ENCODE peak calls at places on chromosomes 4 and X, in four cellular contexts. One of them, this sample, is unnamed.
A peak's percentile ranks its signal among the peaks of the same experiment; 100 is the strongest.

GRCh38 chrX:20913760-20914159 is 460.5 kb upstream of the CNKSR2 start:
- DNase-seq in mesendoderm: peak; percentile 36
- DNase-seq in brain microvascular endothelial cell: no peak
- DNase-seq in cardiac muscle cell: peak; percentile 65
- DNase-seq in this sample: no peak

GRCh38 chr4:26826721-26827120 is 33.9 kb upstream of the STIM2 start:
- DNase-seq in mesendoderm: no peak
- DNase-seq in cardiac muscle cell: no peak
- DNase-seq in brain microvascular endothelial cell: peak; percentile 26
- DNase-seq in this sample: no peak

GRCh38 chrX:21490341-21490740 is 116.1 kb downstream of the CNKSR2 start:
- DNase-seq in cardiac muscle cell: no peak
- DNase-seq in brain microvascular endothelial cell: no peak
- DNase-seq in mesendoderm: no peak
- DNase-seq in this sample: no peak

GRCh38 chrX:9466115-9466495 is 1.2 kb downstream of the TBL1X start:
- DNase-seq in brain microvascular endothelial cell: no peak
- DNase-seq in mesendoderm: peak; percentile 56
- DNase-seq in cardiac muscle cell: peak; percentile 76
- DNase-seq in this sample: peak; percentile 60

GRCh38 chr4:1204828-1205591 is 32.6 kb upstream of the SPON2 start:
- DNase-seq in mesendoderm: no peak
- DNase-seq in cardiac muscle cell: no peak
- DNase-seq in brain microvascular endothelial cell: no peak
- DNase-seq in this sample: peak; percentile 0

GRCh38 chrX:8783100-8784098 is 17.8 kb downstream of the FAM9A start:
- DNase-seq in mesendoderm: peak; percentile 58
- DNase-seq in cardiac muscle cell: no peak
- DNase-seq in brain microvascular endothelial cell: no peak
- DNase-seq in this sample: peak; percentile 38

GRCh38 chr4:15897577-15897976 is 41.0 kb downstream of the FGFBP1 start:
- DNase-seq in brain microvascular endothelial cell: no peak
- DNase-seq in mesendoderm: no peak
- DNase-seq in cardiac muscle cell: no peak
- DNase-seq in this sample: no peak

GRCh38 chr4:84855774-84856173 is 110.7 kb downstream of the WDFY3 start:
- DNase-seq in cardiac muscle cell: peak; percentile 15
- DNase-seq in brain microvascular endothelial cell: peak; percentile 46
- DNase-seq in mesendoderm: no peak
- DNase-seq in this sample: no peak

GRCh38 chrX:47380268-47380667 is 9.9 kb downstream of the ZNF157 start:
- DNase-seq in brain microvascular endothelial cell: no peak
- DNase-seq in mesendoderm: no peak
- DNase-seq in cardiac muscle cell: no peak
- DNase-seq in this sample: no peak

GRCh38 chrX:56853436-56853835 is 124.4 kb downstream of the NBDY start:
- DNase-seq in mesendoderm: no peak
- DNase-seq in brain microvascular endothelial cell: no peak
- DNase-seq in cardiac muscle cell: no peak
- DNase-seq in this sample: no peak

GRCh38 chrX:154738013-154738738 is 12.7 kb downstream of the GAB3 start:
- DNase-seq in cardiac muscle cell: no peak
- DNase-seq in brain microvascular endothelial cell: peak; percentile 82
- DNase-seq in mesendoderm: no peak
- DNase-seq in this sample: no peak

GRCh38 chr4:163790231-163790630 is 295.7 kb downstream of the TMA16 start:
- DNase-seq in cardiac muscle cell: no peak
- DNase-seq in mesendoderm: no peak
- DNase-seq in brain microvascular endothelial cell: no peak
- DNase-seq in this sample: no peak

GRCh38 chr4:11069581-11069980 is 359.1 kb downstream of the HS3ST1 start:
- DNase-seq in brain microvascular endothelial cell: no peak
- DNase-seq in cardiac muscle cell: no peak
- DNase-seq in mesendoderm: peak; percentile 59
- DNase-seq in this sample: no peak

GRCh38 chr4:151442002-151442401 is 33.0 kb downstream of the FHIP1A start:
- DNase-seq in mesendoderm: no peak
- DNase-seq in brain microvascular endothelial cell: no peak
- DNase-seq in cardiac muscle cell: no peak
- DNase-seq in this sample: no peak

GRCh38 chr4:8171941-8172924 is 13.6 kb upstream of the ABLIM2 start:
- DNase-seq in mesendoderm: no peak
- DNase-seq in brain microvascular endothelial cell: no peak
- DNase-seq in cardiac muscle cell: no peak
- DNase-seq in this sample: no peak

GRCh38 chr4:54495091-54495490 is 162.7 kb upstream of the KIT start:
- DNase-seq in mesendoderm: peak; percentile 69
- DNase-seq in cardiac muscle cell: no peak
- DNase-seq in brain microvascular endothelial cell: peak; percentile 51
- DNase-seq in this sample: no peak

GRCh38 chr4:7312691-7313090 is 120.4 kb downstream of the SORCS2 start:
- DNase-seq in cardiac muscle cell: no peak
- DNase-seq in mesendoderm: no peak
- DNase-seq in brain microvascular endothelial cell: no peak
- DNase-seq in this sample: no peak

GRCh38 chrX:44785652-44786051 is 58.2 kb upstream of the DUSP21 start:
- DNase-seq in mesendoderm: no peak
- DNase-seq in cardiac muscle cell: no peak
- DNase-seq in brain microvascular endothelial cell: peak; percentile 50
- DNase-seq in this sample: no peak

GRCh38 chrX:135389717-135390116 is 32.0 kb upstream of the SMIM10L2A start:
- DNase-seq in brain microvascular endothelial cell: no peak
- DNase-seq in mesendoderm: peak; percentile 76
- DNase-seq in cardiac muscle cell: no peak
- DNase-seq in this sample: no peak

GRCh38 chr4:102477657-102478056 is 23.5 kb upstream of the NFKB1 start:
- DNase-seq in brain microvascular endothelial cell: no peak
- DNase-seq in mesendoderm: no peak
- DNase-seq in cardiac muscle cell: no peak
- DNase-seq in this sample: no peak

GRCh38 chrX:16862829-16863228 is 7.3 kb downstream of the RBBP7 start:
- DNase-seq in mesendoderm: no peak
- DNase-seq in cardiac muscle cell: no peak
- DNase-seq in brain microvascular endothelial cell: no peak
- DNase-seq in this sample: no peak

GRCh38 chrX:12771445-12772069 is 19.7 kb upstream of the PRPS2 start:
- DNase-seq in cardiac muscle cell: peak; percentile 63
- DNase-seq in brain microvascular endothelial cell: peak; percentile 13
- DNase-seq in mesendoderm: peak; percentile 70
- DNase-seq in this sample: peak; percentile 19

GRCh38 chrX:45266456-45266855 is 65.8 kb upstream of the DIPK2B start:
- DNase-seq in brain microvascular endothelial cell: no peak
- DNase-seq in mesendoderm: no peak
- DNase-seq in cardiac muscle cell: no peak
- DNase-seq in this sample: no peak

GRCh38 chrX:23826653-23827052 is 43.7 kb downstream of the SAT1 start:
- DNase-seq in cardiac muscle cell: no peak
- DNase-seq in mesendoderm: no peak
- DNase-seq in brain microvascular endothelial cell: no peak
- DNase-seq in this sample: no peak

GRCh38 chr4:39054497-39054896 is 7.5 kb upstream of the KLHL5 start:
- DNase-seq in cardiac muscle cell: no peak
- DNase-seq in brain microvascular endothelial cell: no peak
- DNase-seq in mesendoderm: no peak
- DNase-seq in this sample: no peak

GRCh38 chr4:172927096-172927495 is 241.5 kb upstream of the GALNT7 start:
- DNase-seq in mesendoderm: no peak
- DNase-seq in cardiac muscle cell: no peak
- DNase-seq in brain microvascular endothelial cell: no peak
- DNase-seq in this sample: no peak

GRCh38 chrX:9532349-9532748 is 67.5 kb downstream of the TBL1X start:
- DNase-seq in cardiac muscle cell: no peak
- DNase-seq in mesendoderm: no peak
- DNase-seq in brain microvascular endothelial cell: peak; percentile 44
- DNase-seq in this sample: no peak

GRCh38 chrX:30971761-30972603 is 82.9 kb upstream of the TAB3 start:
- DNase-seq in brain microvascular endothelial cell: peak; percentile 38
- DNase-seq in mesendoderm: peak; percentile 59
- DNase-seq in cardiac muscle cell: peak; percentile 75
- DNase-seq in this sample: peak; percentile 11

GRCh38 chr4:46856347-46856746 is 52.7 kb downstream of the COX7B2 start:
- DNase-seq in brain microvascular endothelial cell: no peak
- DNase-seq in mesendoderm: no peak
- DNase-seq in cardiac muscle cell: no peak
- DNase-seq in this sample: no peak

GRCh38 chr4:21948347-21949072 is at the start of gene KCNIP4:
- DNase-seq in brain microvascular endothelial cell: peak; percentile 6
- DNase-seq in cardiac muscle cell: peak; percentile 68
- DNase-seq in mesendoderm: peak; percentile 52
- DNase-seq in this sample: peak; percentile 15

GRCh38 chr4:6672131-6672530 is 21.5 kb upstream of the S100P start:
- DNase-seq in cardiac muscle cell: no peak
- DNase-seq in mesendoderm: no peak
- DNase-seq in brain microvascular endothelial cell: no peak
- DNase-seq in this sample: no peak

GRCh38 chr4:173051697-173052096 is 116.9 kb upstream of the GALNT7 start:
- DNase-seq in cardiac muscle cell: no peak
- DNase-seq in brain microvascular endothelial cell: no peak
- DNase-seq in mesendoderm: peak; percentile 29
- DNase-seq in this sample: no peak

GRCh38 chr4:1409079-1409805 is 3.0 kb upstream of the NKX1-1 start:
- DNase-seq in brain microvascular endothelial cell: no peak
- DNase-seq in cardiac muscle cell: no peak
- DNase-seq in mesendoderm: no peak
- DNase-seq in this sample: no peak

GRCh38 chr4:121709766-121710405 is 13.1 kb upstream of the ANXA5 start:
- DNase-seq in mesendoderm: no peak
- DNase-seq in cardiac muscle cell: no peak
- DNase-seq in brain microvascular endothelial cell: no peak
- DNase-seq in this sample: no peak

GRCh38 chr4:121714548-121714947 is 17.8 kb upstream of the ANXA5 start:
- DNase-seq in mesendoderm: no peak
- DNase-seq in cardiac muscle cell: no peak
- DNase-seq in brain microvascular endothelial cell: no peak
- DNase-seq in this sample: no peak

GRCh38 chr4:121712001-121712655 is 15.3 kb upstream of the ANXA5 start:
- DNase-seq in cardiac muscle cell: no peak
- DNase-seq in mesendoderm: no peak
- DNase-seq in brain microvascular endothelial cell: no peak
- DNase-seq in this sample: no peak

GRCh38 chr4:121712783-121713182 is 16.0 kb upstream of the ANXA5 start:
- DNase-seq in mesendoderm: no peak
- DNase-seq in brain microvascular endothelial cell: no peak
- DNase-seq in cardiac muscle cell: no peak
- DNase-seq in this sample: no peak

DNA sequence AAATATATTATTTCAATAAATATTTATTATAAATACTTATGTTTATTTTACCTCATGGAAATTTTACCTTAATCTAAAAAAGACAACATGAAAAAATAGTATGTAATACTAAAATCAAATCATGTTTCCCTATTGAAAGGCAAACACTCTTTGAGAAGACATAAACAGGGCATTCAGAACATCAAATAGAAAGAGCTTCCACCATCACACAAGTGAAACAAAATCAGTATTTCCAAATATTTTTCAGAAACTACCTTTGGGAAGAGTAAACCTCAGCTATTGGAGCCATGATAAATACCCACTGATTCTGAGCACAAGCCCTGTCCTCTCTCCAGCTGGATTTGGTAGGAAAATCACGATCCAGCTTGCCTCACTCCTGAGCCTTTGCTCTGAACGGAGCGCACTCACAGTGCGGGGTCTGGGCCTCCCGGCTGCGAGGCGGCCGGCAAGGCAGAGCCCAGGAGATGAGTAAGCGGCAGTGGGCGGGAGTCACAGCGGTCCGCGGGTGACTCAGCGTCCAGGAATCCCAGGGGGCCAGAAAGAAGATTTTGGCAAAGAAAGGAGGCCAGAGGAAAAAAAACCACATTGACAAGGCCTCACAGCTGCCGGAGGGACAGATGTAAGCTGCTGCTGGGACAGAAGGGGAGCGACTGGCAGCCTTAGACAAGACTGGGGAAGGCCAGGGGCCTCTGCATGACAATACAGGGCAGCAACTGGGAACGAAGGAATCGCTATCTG is 14.7 kb upstream of the ANXA5 start:
- DNase-seq in cardiac muscle cell: peak; percentile 72
- DNase-seq in brain microvascular endothelial cell: peak; percentile 96
- DNase-seq in mesendoderm: peak; percentile 98
- DNase-seq in this sample: peak; percentile 59
- H3K4me3 ChIP-seq in cardiac muscle cell: no peak overlapping the region
- H3K4me3 ChIP-seq in brain microvascular endothelial cell: peak overlapping the region; percentile 16
- H3K4me3 ChIP-seq in mesendoderm: no peak overlapping the region
- H3K4me3 ChIP-seq in this sample: no peak overlapping the region

GRCh38 chr4:23847158-23847557 is 42.7 kb downstream of the PPARGC1A start:
- DNase-seq in brain microvascular endothelial cell: no peak
- DNase-seq in mesendoderm: no peak
- DNase-seq in cardiac muscle cell: no peak
- DNase-seq in this sample: no peak
- H3K4me3 ChIP-seq in brain microvascular endothelial cell: no peak overlapping the region
- H3K4me3 ChIP-seq in mesendoderm: no peak overlapping the region
- H3K4me3 ChIP-seq in cardiac muscle cell: no peak overlapping the region
- H3K4me3 ChIP-seq in this sample: no peak overlapping the region

GRCh38 chrX:151875270-151876026 is 37.2 kb upstream of the MAGEA4 start:
- DNase-seq in brain microvascular endothelial cell: no peak
- DNase-seq in cardiac muscle cell: no peak
- DNase-seq in mesendoderm: no peak
- DNase-seq in this sample: no peak

GRCh38 chrX:151873096-151873495 is 39.6 kb upstream of the MAGEA4 start:
- DNase-seq in mesendoderm: no peak
- DNase-seq in brain microvascular endothelial cell: no peak
- DNase-seq in cardiac muscle cell: no peak
- DNase-seq in this sample: no peak

GRCh38 chrX:151870603-151871002 is 42.1 kb upstream of the MAGEA4 start:
- DNase-seq in brain microvascular endothelial cell: peak; percentile 86
- DNase-seq in mesendoderm: peak; percentile 58
- DNase-seq in cardiac muscle cell: no peak
- DNase-seq in this sample: no peak

DNA sequence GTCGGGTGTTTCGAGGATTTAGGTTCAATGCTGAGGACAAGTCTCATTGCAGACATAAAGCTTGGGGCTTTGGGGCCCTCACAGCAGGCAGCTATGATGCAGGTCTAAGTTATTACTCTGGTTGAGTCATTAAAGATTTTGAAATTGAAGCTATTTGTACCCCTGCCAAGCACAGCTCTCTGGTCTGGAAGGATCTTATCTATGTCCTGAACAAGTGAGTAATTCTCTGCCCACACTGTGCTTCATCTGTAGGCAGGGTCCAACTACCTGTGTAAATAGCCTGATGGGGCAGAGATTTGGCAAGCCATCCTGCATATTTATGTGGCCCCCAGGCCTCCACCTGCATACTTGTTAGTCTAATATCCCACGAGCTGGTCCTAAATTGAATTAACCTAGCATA is 41.4 kb upstream of the MAGEA4 start:
- DNase-seq in brain microvascular endothelial cell: peak; percentile 92
- DNase-seq in mesendoderm: no peak
- DNase-seq in cardiac muscle cell: no peak
- DNase-seq in this sample: no peak
- H3K4me3 ChIP-seq in brain microvascular endothelial cell: no peak overlapping the region
- H3K4me3 ChIP-seq in mesendoderm: no peak overlapping the region
- H3K4me3 ChIP-seq in cardiac muscle cell: no peak overlapping the region
- H3K4me3 ChIP-seq in this sample: no peak overlapping the region

GRCh38 chr4:71074452-71075299 is 81.2 kb downstream of the DCK start:
- DNase-seq in cardiac muscle cell: peak; percentile 49
- DNase-seq in brain microvascular endothelial cell: peak; percentile 31
- DNase-seq in mesendoderm: no peak
- DNase-seq in this sample: peak; percentile 30
- H3K4me3 ChIP-seq in cardiac muscle cell: no peak overlapping the region
- H3K4me3 ChIP-seq in brain microvascular endothelial cell: peak overlapping the region; percentile 9
- H3K4me3 ChIP-seq in mesendoderm: no peak overlapping the region
- H3K4me3 ChIP-seq in this sample: no peak overlapping the region